ENCODE peak calls at places on chromosomes 5 and 9, in five cellular contexts. C, A, S, B and Y are unnamed samples.

GRCh38 chr9:97315550-97315949 is 8.1 kb downstream of the CCDC180 start:
- DNase-seq in C (no peak), A (no peak), S (no peak), B (no peak), Y (no peak)

GRCh38 chr9:110912701-110913291 is 125.5 kb downstream of the LPAR1 start:
- DNase-seq in C (no peak), A (peak), S (no peak), B (no peak), Y (no peak)

GRCh38 chr9:89428901-89429890 is 68.7 kb downstream of the SEMA4D start:
- DNase-seq in C (no peak), A (no peak), S (no peak), B (peak), Y (no peak)

GRCh38 chr9:90846770-90847419 is 45.3 kb downstream of the SYK start:
- DNase-seq in C (no peak), A (no peak), S (no peak), B (no peak), Y (no peak)

GRCh38 chr5:2129581-2130272 is 247.0 kb upstream of the IRX4 start:
- DNase-seq in C (no peak), A (no peak), S (no peak), B (no peak), Y (no peak)

GRCh38 chr5:43608406-43608805 is 5.4 kb downstream of the NNT start:
- DNase-seq in C (no peak), A (no peak), S (no peak), B (no peak), Y (no peak)

GRCh38 chr5:75640395-75640794 is 29.1 kb downstream of the ANKDD1B start:
- DNase-seq in C (no peak), A (peak), S (no peak), B (no peak), Y (no peak)

GRCh38 chr9:120395374-120395773 is 184.6 kb downstream of the CDK5RAP2 start:
- DNase-seq in C (no peak), A (no peak), S (no peak), B (no peak), Y (no peak)

GRCh38 chr9:128972956-128973355 is 25.5 kb downstream of the NUP188 start:
- DNase-seq in C (peak), A (peak), S (no peak), B (no peak), Y (peak)

GRCh38 chr9:34334337-34334824 is 5.0 kb downstream of the NUDT2 start:
- DNase-seq in C (no peak), A (no peak), S (no peak), B (no peak), Y (no peak)

GRCh38 chr9:133880136-133880535 is 112.0 kb downstream of the VAV2 start:
- DNase-seq in C (no peak), A (no peak), S (no peak), B (no peak), Y (no peak)

GRCh38 chr9:129677456-129677855 is 12.0 kb downstream of the PRRX2 start:
- DNase-seq in C (no peak), A (no peak), S (no peak), B (no peak), Y (no peak)

GRCh38 chr5:40960027-40960426 is 50.7 kb downstream of the C7 start:
- DNase-seq in C (no peak), A (no peak), S (no peak), B (no peak), Y (no peak)

GRCh38 chr5:92374859-92375258 is 991.7 kb upstream of the ARRDC3 start:
- DNase-seq in C (no peak), A (no peak), S (no peak), B (no peak), Y (no peak)

GRCh38 chr9:122029898-122030297 is 63.2 kb downstream of the TTLL11 start:
- DNase-seq in C (no peak), A (no peak), S (no peak), B (no peak), Y (peak)

GRCh38 chr5:145161384-145161783 is 673.8 kb downstream of the PRELID2 start:
- DNase-seq in C (no peak), A (no peak), S (no peak), B (no peak), Y (no peak)

GRCh38 chr5:9605459-9605858 is 24.7 kb downstream of the TAS2R1 start:
- DNase-seq in C (no peak), A (no peak), S (no peak), B (no peak), Y (no peak)

GRCh38 chr9:21817176-21817575 is 14.7 kb downstream of the MTAP start:
- DNase-seq in C (no peak), A (peak), S (no peak), B (no peak), Y (no peak)

GRCh38 chr5:109691248-109691574 is 1.5 kb downstream of the MAN2A1 start:
- DNase-seq in C (no peak), A (no peak), S (no peak), B (no peak), Y (no peak)

GRCh38 chr5:133861161-133861737 is 107.2 kb downstream of the C5orf15 start:
- DNase-seq in C (no peak), A (no peak), S (no peak), B (no peak), Y (no peak)

GRCh38 chr5:74367931-74368330 is 272.6 kb downstream of the ENC1 start:
- DNase-seq in C (no peak), A (no peak), S (no peak), B (no peak), Y (no peak)

GRCh38 chr9:136514022-136514714 is 31.3 kb upstream of the SEC16A start:
- DNase-seq in C (no peak), A (no peak), S (no peak), B (no peak), Y (no peak)

GRCh38 chr5:133330956-133331355 is 279.1 kb downstream of the HSPA4 start:
- DNase-seq in C (no peak), A (no peak), S (no peak), B (no peak), Y (no peak)

GRCh38 chr9:81772144-81772543 is 82.8 kb upstream of the TLE1 start:
- DNase-seq in C (no peak), A (peak), S (no peak), B (no peak), Y (no peak)

GRCh38 chr5:66891184-66891925 is 295.2 kb downstream of the MAST4 start:
- DNase-seq in C (no peak), A (peak), S (no peak), B (no peak), Y (peak)

GRCh38 chr5:66896207-66896606 is 300.0 kb downstream of the MAST4 start:
- DNase-seq in C (no peak), A (peak), S (no peak), B (no peak), Y (peak)

GRCh38 chr5:66892715-66893114 is 296.5 kb downstream of the MAST4 start:
- DNase-seq in C (no peak), A (peak), S (no peak), B (no peak), Y (peak)

GRCh38 chr5:66897355-66897754 is 299.2 kb downstream of the CD180 start:
- DNase-seq in C (no peak), A (no peak), S (no peak), B (no peak), Y (no peak)

DNA sequence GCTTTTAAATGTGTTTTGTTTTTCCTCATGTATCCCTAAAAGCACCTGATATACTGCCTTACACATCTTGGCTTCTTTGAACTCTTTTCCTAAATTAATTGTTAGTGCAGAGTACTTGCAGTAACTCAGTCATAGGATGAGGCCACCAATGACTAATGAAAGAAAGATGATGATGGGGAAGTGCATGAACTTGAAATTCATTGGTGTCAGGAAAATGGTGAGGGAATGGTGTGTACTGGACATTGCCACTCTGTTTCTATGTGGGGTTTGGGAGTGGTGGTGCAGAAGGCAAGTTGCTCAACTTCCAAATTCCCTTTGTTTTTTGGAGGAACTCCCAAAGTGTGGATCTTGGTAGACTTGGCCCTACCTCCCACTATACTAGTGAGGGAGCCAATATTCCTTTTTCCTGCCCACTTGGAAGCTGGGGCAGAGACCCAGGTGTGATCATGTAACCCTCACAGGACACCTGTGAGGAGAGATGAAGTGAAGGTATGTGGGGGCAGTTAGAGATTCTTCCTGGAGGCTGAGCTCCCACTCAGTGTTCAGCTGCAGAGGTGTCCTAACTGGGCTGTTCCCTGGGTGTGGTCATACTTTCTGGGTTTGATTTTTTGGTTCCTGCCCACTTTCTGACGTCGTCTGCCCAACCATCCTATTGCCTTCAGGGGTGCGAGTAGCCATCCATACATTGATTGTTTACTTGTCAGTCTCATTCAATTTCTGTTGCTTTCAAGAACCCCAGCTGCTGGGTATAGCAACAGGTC is 298.5 kb downstream of the MAST4 start:
- DNase-seq in C (no peak), A (peak), S (no peak), B (no peak), Y (peak)
- H3K27ac ChIP-seq in C (no peak), A (no peak), S (no peak), B (no peak), Y (peak)

GRCh38 chr9:127455299-127455992 is 4.1 kb downstream of the LRSAM1 start:
- DNase-seq in C (peak), A (no peak), S (peak), B (no peak), Y (no peak)
- TF ChIP-seq CTCF in C (no peak), A (no peak), S (peak), B (peak), Y (peak)

GRCh38 chr5:149153193-149153750 is 12.0 kb downstream of the ABLIM3 start:
- DNase-seq in C (no peak), A (no peak), S (no peak), B (no peak), Y (no peak)
- H3K27ac ChIP-seq in C (no peak), A (no peak), S (peak), B (no peak), Y (no peak)

GRCh38 chr5:163809480-163809879 is 304.1 kb downstream of the MAT2B start:
- DNase-seq in C (no peak), A (no peak), S (no peak), B (no peak), Y (no peak)
- TF ChIP-seq CTCF in C (no peak), A (no peak), S (no peak), B (no peak), Y (no peak)

DNA sequence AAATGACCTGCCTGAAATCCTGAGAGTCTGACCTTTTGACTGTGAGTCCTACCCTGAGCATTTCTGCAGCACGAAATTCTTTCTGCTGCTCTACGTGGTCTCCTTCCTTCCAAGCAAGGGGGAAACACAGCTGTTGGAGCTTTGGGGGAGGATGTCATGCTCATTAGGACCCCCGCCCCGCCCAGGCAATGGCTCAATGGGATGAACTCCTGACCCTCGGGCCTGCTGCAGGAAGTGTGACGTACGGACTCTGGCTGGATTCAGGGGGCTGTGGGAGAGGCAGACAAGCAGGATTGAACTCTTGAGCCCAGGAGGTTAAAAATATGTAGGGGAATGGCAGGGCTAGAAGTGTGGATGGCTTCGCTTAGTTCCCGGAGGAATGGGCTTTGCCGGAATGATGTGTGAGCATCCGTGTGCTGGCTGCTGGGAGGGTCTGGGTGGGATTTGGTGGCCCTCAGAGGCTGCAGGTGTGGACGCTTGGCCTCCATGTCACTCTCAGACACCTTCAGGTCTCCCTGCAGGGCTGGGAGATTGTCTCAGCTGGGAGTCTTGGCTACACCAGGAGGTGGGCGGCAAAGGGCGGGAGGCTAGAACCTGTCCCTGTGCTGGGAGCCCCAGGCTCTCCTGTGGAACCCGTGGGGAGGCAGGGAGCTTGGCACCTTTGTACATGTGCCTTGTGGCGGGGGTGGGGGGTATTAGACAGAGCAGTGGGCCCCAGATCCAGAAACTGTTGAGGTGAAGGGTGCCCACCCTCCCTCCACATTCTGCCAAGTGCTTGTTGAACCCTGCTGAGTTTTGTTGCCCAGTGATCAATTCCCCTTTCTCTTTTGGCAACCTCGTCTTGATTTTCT is 26.3 kb downstream of the STC2 start:
- DNase-seq in C (no peak), A (no peak), S (no peak), B (no peak), Y (no peak)
- H3K27ac ChIP-seq in C (no peak), A (no peak), S (no peak), B (no peak), Y (no peak)

GRCh38 chr9:127144670-127145458 is 22.4 kb upstream of the ANGPTL2 start:
- DNase-seq in C (no peak), A (no peak), S (no peak), B (no peak), Y (no peak)
- TF ChIP-seq CTCF in C (no peak), A (no peak), S (no peak), B (no peak), Y (no peak)

DNA sequence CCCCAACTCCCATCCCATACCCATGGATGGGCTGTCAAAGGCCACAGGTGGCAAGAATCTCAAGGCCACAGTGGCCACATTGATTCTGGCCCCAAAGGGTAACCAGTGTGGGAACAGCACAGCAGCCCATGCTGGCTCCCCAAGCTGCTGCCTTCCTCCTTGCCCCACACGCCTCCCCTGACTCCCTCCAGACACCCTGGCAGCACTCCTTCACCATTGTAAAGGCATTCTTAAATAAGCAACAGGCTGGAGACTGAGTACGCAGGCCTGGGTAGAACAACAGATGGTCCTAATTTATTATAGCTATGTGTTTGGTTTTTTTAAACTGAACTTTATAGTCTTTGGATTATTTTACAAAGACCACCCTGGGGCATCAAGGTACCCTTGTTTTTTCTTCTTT is 158.8 kb downstream of the TSSK1B start:
- DNase-seq in C (no peak), A (no peak), S (no peak), B (no peak), Y (no peak)
- H3K27ac ChIP-seq in C (no peak), A (no peak), S (no peak), B (no peak), Y (no peak)

GRCh38 chr9:17906841-17907779 is 328.2 kb downstream of the SH3GL2 start:
- DNase-seq in C (peak), A (no peak), S (no peak), B (no peak), Y (peak)
- TF ChIP-seq CTCF in C (no peak), A (no peak), S (no peak), B (no peak), Y (no peak)